ENCODE peak calls at places on chromosomes 11 and 22, in six cellular contexts. A, O, R, S, M and K are unnamed samples.

GRCh38 chr11:124644426-124645280 is 22.0 kb downstream of the TBRG1 start:
- DNase-seq in A (peak; percentile 25), O (peak; percentile 68), R (peak; percentile 46), S (peak; percentile 19), M (peak; percentile 57), K (no peak)

GRCh38 chr11:107044503-107044902 is 26.2 kb upstream of the GUCY1A2 start:
- DNase-seq in A (no peak), O (no peak), R (no peak), S (no peak), M (no peak), K (no peak)

GRCh38 chr22:46695346-46696224 is 42.5 kb downstream of the CERK start:
- DNase-seq in A (no peak), O (no peak), R (no peak), S (no peak), M (no peak), K (no peak)

GRCh38 chr11:43582837-43583462 is 97.6 kb upstream of the HSD17B12 start:
- DNase-seq in A (no peak), O (no peak), R (no peak), S (no peak), M (no peak), K (no peak)

GRCh38 chr11:126129681-126130671 is 67.3 kb upstream of the CDON start:
- DNase-seq in A (no peak), O (no peak), R (no peak), S (no peak), M (no peak), K (no peak)

GRCh38 chr11:27611946-27612455 is 88.3 kb downstream of the BDNF start:
- DNase-seq in A (no peak), O (no peak), R (no peak), S (no peak), M (no peak), K (no peak)

GRCh38 chr11:73818838-73819237 is 31.2 kb downstream of the MRPL48 start:
- DNase-seq in A (no peak), O (no peak), R (no peak), S (no peak), M (no peak), K (no peak)

GRCh38 chr11:75270896-75271415 is 30.4 kb downstream of the TPBGL start:
- DNase-seq in A (no peak), O (peak; percentile 37), R (peak; percentile 6), S (no peak), M (no peak), K (no peak)

GRCh38 chr11:110331626-110332025 is 35.2 kb upstream of the RDX start:
- DNase-seq in A (no peak), O (no peak), R (no peak), S (no peak), M (no peak), K (no peak)

GRCh38 chr11:81237139-81237538 is 1496.5 kb downstream of the FAM181B start:
- DNase-seq in A (peak; percentile 45), O (peak; percentile 37), R (no peak), S (no peak), M (no peak), K (no peak)

GRCh38 chr11:10688401-10688800 is 5.2 kb downstream of the IRAG1 start:
- DNase-seq in A (no peak), O (no peak), R (no peak), S (no peak), M (no peak), K (no peak)

GRCh38 chr11:100434821-100435641 is 252.1 kb upstream of the ARHGAP42 start:
- DNase-seq in A (no peak), O (no peak), R (no peak), S (no peak), M (no peak), K (no peak)

GRCh38 chr11:65124480-65125196 is 2.5 kb downstream of the MRPL49 start:
- DNase-seq in A (no peak), O (no peak), R (no peak), S (no peak), M (no peak), K (no peak)

GRCh38 chr22:32695451-32695891 is 106.0 kb upstream of the TIMP3 start:
- DNase-seq in A (no peak), O (peak; percentile 55), R (no peak), S (no peak), M (no peak), K (no peak)

GRCh38 chr11:36160115-36160514 is 129.1 kb downstream of the COMMD9 start:
- DNase-seq in A (no peak), O (no peak), R (no peak), S (peak; percentile 23), M (no peak), K (no peak)

GRCh38 chr11:9977554-9977953 is 313.7 kb downstream of the SWAP70 start:
- DNase-seq in A (no peak), O (no peak), R (no peak), S (no peak), M (no peak), K (no peak)

GRCh38 chr11:61797263-61797944 is 4.7 kb downstream of the FEN1 start:
- DNase-seq in A (peak; percentile 90), O (peak; percentile 84), R (peak; percentile 83), S (peak; percentile 70), M (no peak), K (no peak)

GRCh38 chr11:45110562-45110961 is 35.9 kb upstream of the PRDM11 start:
- DNase-seq in A (peak; percentile 88), O (peak; percentile 78), R (peak; percentile 33), S (peak; percentile 23), M (peak; percentile 51), K (peak; percentile 83)

GRCh38 chr11:10975287-10975721 is 117.5 kb upstream of the ZBED5 start:
- DNase-seq in A (no peak), O (no peak), R (no peak), S (no peak), M (no peak), K (no peak)

GRCh38 chr11:8011981-8012444 is 24.9 kb downstream of the EIF3F start:
- DNase-seq in A (no peak), O (no peak), R (no peak), S (no peak), M (no peak), K (no peak)

GRCh38 chr11:101912823-101913284 is 2.0 kb upstream of the CEP126 start:
- DNase-seq in A (no peak), O (peak; percentile 68), R (no peak), S (no peak), M (no peak), K (no peak)

GRCh38 chr22:30326704-30327362 is at the start of gene TBC1D10A:
- DNase-seq in A (peak; percentile 71), O (peak; percentile 87), R (peak; percentile 96), S (peak; percentile 88), M (peak; percentile 97), K (peak; percentile 96)

GRCh38 chr22:30327864-30328345 is 1.2 kb upstream of the TBC1D10A start:
- DNase-seq in A (no peak), O (peak; percentile 31), R (no peak), S (no peak), M (no peak), K (no peak)

GRCh38 chr22:30325724-30326703 is 727 bp downstream of the TBC1D10A start:
- DNase-seq in A (no peak), O (no peak), R (peak; percentile 62), S (peak; percentile 52), M (peak; percentile 57), K (no peak)

GRCh38 chr22:30324008-30324730 is 2.6 kb downstream of the TBC1D10A start:
- DNase-seq in A (no peak), O (no peak), R (no peak), S (no peak), M (peak; percentile 47), K (no peak)

GRCh38 chr22:30325065-30325720 is 1.5 kb downstream of the TBC1D10A start:
- DNase-seq in A (peak; percentile 65), O (peak; percentile 54), R (peak; percentile 73), S (peak; percentile 62), M (peak; percentile 50), K (no peak)
- H3K4me1 ChIP-seq in A (peaks cover 44% of the 10 kb centered on the region), O (peaks cover 24% of the 10 kb centered on the region), R (peaks cover 32% of the 10 kb centered on the region), S (peaks cover 30% of the 10 kb centered on the region), M (peaks cover 20% of the 10 kb centered on the region), K (peaks cover 68% of the 10 kb centered on the region)

GRCh38 chr22:41021039-41021654 is 70.0 kb downstream of the RBX1 start:
- DNase-seq in A (no peak), O (no peak), R (peak; percentile 22), S (peak; percentile 28), M (peak; percentile 57), K (no peak)

GRCh38 chr22:41021655-41022454 is 70.5 kb upstream of the EP300 start:
- DNase-seq in A (peak; percentile 63), O (peak; percentile 64), R (peak; percentile 81), S (peak; percentile 73), M (peak; percentile 87), K (no peak)

GRCh38 chr22:41023299-41023623 is 69.1 kb upstream of the EP300 start:
- DNase-seq in A (no peak), O (no peak), R (no peak), S (no peak), M (no peak), K (no peak)

DNA sequence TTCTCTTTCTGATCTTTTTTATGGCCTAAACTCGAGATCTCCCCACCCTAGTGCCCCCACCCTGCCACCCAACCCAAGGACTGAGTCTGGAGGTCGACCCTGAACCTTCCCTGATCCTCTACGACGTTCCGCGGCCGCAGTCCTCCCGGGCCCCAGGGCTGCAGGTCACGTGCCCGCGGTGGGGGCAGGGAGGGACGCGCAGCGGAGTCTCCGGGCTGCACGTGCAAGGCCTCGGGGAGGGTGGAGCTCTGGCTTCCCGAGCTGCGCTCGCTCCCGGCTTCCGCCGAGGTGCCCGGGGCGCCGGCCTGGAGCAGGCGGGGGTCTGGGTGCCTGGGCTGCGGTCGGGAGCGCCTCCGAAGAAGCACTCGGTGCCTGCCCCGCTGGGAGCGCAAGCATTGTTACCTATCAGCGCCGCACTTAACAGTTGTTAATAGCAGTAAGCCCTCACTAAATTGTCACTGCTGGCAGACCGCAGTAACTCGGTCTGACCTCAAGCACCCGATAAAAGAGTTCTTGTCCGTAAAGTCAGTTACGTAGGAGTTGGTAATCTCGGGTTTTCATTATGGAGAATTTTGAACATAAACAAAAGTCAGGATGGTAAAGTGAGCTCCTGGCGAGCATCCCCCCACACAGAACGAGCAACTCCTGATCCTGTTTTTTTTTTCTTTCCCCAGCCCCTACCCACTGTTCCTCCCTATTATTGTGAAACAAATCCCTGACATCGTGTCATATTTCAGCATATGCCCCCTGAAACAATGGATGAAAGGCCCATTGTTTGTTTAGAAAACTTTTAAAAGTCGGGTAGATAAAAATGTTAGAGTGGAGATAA is 69.7 kb upstream of the EP300 start:
- DNase-seq in A (peak; percentile 89), O (peak; percentile 83), R (peak; percentile 96), S (peak; percentile 96), M (peak; percentile 96), K (peak; percentile 93)
- TF ChIP-seq POLR2A in A (peak; percentile 76), O (peak; percentile 4), R (peak; percentile 80), S (peak; percentile 86), M (peak; percentile 36), K (no peak)

DNA sequence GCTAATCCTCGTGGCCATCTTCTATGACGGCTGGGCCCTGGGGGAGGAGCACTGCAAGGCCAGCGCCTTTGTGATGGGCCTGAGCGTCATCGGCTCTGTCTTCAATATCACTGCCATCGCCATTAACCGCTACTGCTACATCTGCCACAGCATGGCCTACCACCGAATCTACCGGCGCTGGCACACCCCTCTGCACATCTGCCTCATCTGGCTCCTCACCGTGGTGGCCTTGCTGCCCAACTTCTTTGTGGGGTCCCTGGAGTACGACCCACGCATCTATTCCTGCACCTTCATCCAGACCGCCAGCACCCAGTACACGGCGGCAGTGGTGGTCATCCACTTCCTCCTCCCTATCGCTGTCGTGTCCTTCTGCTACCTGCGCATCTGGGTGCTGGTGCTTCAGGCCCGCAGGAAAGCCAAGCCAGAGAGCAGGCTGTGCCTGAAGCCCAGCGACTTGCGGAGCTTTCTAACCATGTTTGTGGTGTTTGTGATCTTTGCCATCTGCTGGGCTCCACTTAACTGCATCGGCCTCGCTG is 12.1 kb downstream of the MTNR1B start:
- DNase-seq in A (no peak), O (no peak), R (no peak), S (no peak), M (no peak), K (no peak)
- H3K27ac ChIP-seq in A (no peak overlapping the region), O (no peak overlapping the region), R (no peak overlapping the region), S (no peak overlapping the region), M (no peak overlapping the region), K (no peak overlapping the region)

GRCh38 chr22:23389271-23390071 is 190.6 kb downstream of the IGLL1 start:
- DNase-seq in A (no peak), O (no peak), R (no peak), S (no peak), M (peak; percentile 63), K (no peak)
- H3K4me1 ChIP-seq in A (peaks cover 14% of the 10 kb centered on the region), O (no peaks in the 10 kb centered on the region), R (no peaks in the 10 kb centered on the region), S (peaks cover 10% of the 10 kb centered on the region), M (no peaks in the 10 kb centered on the region), K (no peaks in the 10 kb centered on the region)